ENCODE peak calls at places on chromosomes 11 and 22, in six cellular contexts. L is A549, M is HepG2, T is WTC11, Q is H1, R is K562. K is an unnamed sample.

GRCh38 chr11:129992161-129992944 is 10.3 kb downstream of the PRDM10 start:
- DNase-seq in L (peak), M (peak), T (peak), Q (peak), R (peak), K (peak)

GRCh38 chr22:39996732-39997131 is 2.0 kb downstream of the FAM83F start:
- DNase-seq in L (no peak), M (no peak), T (no peak), Q (no peak), R (no peak), K (peak)

GRCh38 chr11:134864233-134864967 is 452.4 kb upstream of the B3GAT1 start:
- DNase-seq in L (no peak), M (no peak), T (no peak), Q (no peak), R (no peak), K (no peak)

GRCh38 chr22:46079093-46079860 is 71.0 kb upstream of the PPARA start:
- DNase-seq in L (no peak), M (no peak), T (peak), Q (no peak), R (no peak), K (no peak)

GRCh38 chr11:117997436-117998200 is 11.4 kb downstream of the IL10RA start:
- DNase-seq in L (no peak), M (no peak), T (no peak), Q (no peak), R (no peak), K (no peak)

GRCh38 chr11:132078230-132078629 is 707.8 kb downstream of the NTM start:
- DNase-seq in L (no peak), M (no peak), T (no peak), Q (no peak), R (no peak), K (no peak)

GRCh38 chr11:13923716-13924650 is 38.5 kb upstream of the SPON1 start:
- DNase-seq in L (no peak), M (no peak), T (no peak), Q (no peak), R (no peak), K (peak)

GRCh38 chr11:2534131-2534956 is 89.5 kb downstream of the KCNQ1 start:
- DNase-seq in L (no peak), M (no peak), T (no peak), Q (peak), R (no peak), K (no peak)

GRCh38 chr22:22487869-22488597 is 20.5 kb downstream of the ZNF280B start:
- DNase-seq in L (no peak), M (no peak), T (no peak), Q (no peak), R (no peak), K (no peak)

GRCh38 chr22:20000246-20001081 is 16.2 kb downstream of the ARVCF start:
- DNase-seq in L (no peak), M (peak), T (no peak), Q (no peak), R (no peak), K (peak)

GRCh38 chr11:24509114-24509513 is 12.3 kb downstream of the LUZP2 start:
- DNase-seq in L (no peak), M (no peak), T (no peak), Q (no peak), R (no peak), K (peak)

GRCh38 chr11:35618497-35619029 is 303 bp downstream of the FJX1 start:
- DNase-seq in L (peak), M (no peak), T (no peak), Q (no peak), R (peak), K (no peak)

GRCh38 chr11:117366183-117366582 is 38.5 kb downstream of the CEP164 start:
- DNase-seq in L (no peak), M (no peak), T (no peak), Q (no peak), R (no peak), K (no peak)

GRCh38 chr11:62030071-62030684 is 62.7 kb upstream of the FTH1 start:
- DNase-seq in L (no peak), M (no peak), T (peak), Q (peak), R (no peak), K (no peak)

GRCh38 chr22:18013436-18013835 is 10.9 kb downstream of the MICAL3 start:
- DNase-seq in L (no peak), M (no peak), T (no peak), Q (no peak), R (no peak), K (no peak)

GRCh38 chr22:44365196-44365802 is 52.5 kb upstream of the SHISAL1 start:
- DNase-seq in L (no peak), M (no peak), T (no peak), Q (no peak), R (no peak), K (no peak)

GRCh38 chr11:68655406-68655805 is 28.9 kb upstream of the GAL start:
- DNase-seq in L (no peak), M (no peak), T (no peak), Q (no peak), R (no peak), K (no peak)

GRCh38 chr22:43878079-43878795 is 13.6 kb downstream of the PNPLA5 start:
- DNase-seq in L (no peak), M (no peak), T (peak), Q (no peak), R (no peak), K (no peak)

GRCh38 chr11:85540181-85540580 is 87.0 kb downstream of the DLG2 start:
- DNase-seq in L (no peak), M (no peak), T (no peak), Q (no peak), R (no peak), K (no peak)

GRCh38 chr11:124402326-124402922 is 3.6 kb upstream of the OR8B3 start:
- DNase-seq in L (peak), M (peak), T (peak), Q (peak), R (peak), K (peak)

GRCh38 chr11:34281256-34281655 is 76.6 kb downstream of the ABTB2 start:
- DNase-seq in L (no peak), M (no peak), T (no peak), Q (no peak), R (no peak), K (no peak)

GRCh38 chr11:27183672-27184457 is 143.2 kb downstream of the BBOX1 start:
- DNase-seq in L (peak), M (peak), T (peak), Q (no peak), R (peak), K (peak)

GRCh38 chr11:103618532-103618931 is 417.9 kb upstream of the DDI1 start:
- DNase-seq in L (no peak), M (no peak), T (no peak), Q (no peak), R (no peak), K (no peak)

GRCh38 chr11:47797633-47798032 is 30.5 kb upstream of the FNBP4 start:
- DNase-seq in L (no peak), M (no peak), T (no peak), Q (no peak), R (no peak), K (peak)

GRCh38 chr11:1817000-1817399 is 17.8 kb upstream of the SYT8 start:
- DNase-seq in L (no peak), M (no peak), T (no peak), Q (no peak), R (no peak), K (no peak)

GRCh38 chr11:2818503-2818902 is 67.1 kb downstream of the CDKN1C start:
- DNase-seq in L (no peak), M (no peak), T (no peak), Q (no peak), R (no peak), K (no peak)

DNA sequence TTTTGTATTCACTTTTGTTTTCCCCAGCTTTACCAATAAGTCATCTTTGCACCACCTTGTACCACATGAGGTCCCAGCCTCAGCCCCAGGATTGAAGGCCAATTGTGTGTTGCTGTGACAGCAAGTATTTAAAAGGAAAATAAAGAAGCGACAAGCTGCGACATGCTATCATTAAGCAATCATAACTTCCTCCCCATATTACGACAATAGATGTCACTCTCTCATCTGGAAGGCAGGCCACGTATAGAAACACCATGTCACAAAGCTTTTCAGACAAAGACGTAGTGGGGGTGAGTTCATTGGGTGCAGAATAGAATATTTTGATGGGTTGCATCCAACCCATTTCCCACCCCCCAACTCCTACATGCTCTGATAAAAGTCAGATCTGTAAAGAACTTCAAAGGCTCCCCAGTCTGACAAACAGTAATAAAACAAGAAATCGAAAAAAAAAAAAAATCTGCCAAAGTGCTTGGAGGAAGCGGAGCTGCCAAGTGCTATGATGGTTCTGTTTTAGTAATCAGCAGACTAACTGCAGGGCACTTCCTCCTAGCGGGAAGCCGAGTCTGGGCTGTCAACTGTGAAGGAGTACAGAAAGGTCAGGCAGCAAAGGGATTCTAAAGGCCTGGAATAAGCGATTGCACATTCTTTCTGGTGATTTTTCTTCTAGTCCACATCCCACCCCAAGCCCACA is 131.5 kb upstream of the UBASH3B start:
- DNase-seq in L (no peak), M (no peak), T (no peak), Q (peak), R (no peak), K (no peak)
- TF ChIP-seq JUN in L (no peak), M (no peak), T (no peak), Q (no peak), R (no peak), K (no peak)

DNA sequence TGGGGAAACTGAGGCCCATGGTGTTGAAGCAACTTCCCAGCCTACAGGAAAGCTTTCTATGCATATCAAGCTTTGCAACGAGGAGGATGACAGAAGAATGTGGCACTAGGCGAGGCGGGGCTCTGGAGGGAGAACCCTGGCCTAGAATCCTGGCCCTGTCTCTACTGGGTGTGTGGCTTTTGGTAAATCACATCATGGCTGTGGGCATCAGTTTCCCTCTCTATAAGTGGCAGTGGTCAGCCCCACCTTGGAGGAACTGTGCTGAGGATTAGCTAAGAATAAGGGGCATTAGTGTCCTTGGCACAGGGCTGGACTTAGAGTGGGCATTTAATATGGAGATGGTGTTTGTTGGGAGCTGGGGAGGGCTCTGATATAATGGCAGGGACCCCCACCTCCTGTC is 122.6 kb upstream of the CRYBB3 start:
- DNase-seq in L (no peak), M (no peak), T (no peak), Q (no peak), R (no peak), K (no peak)
- TF ChIP-seq JUN in L (no peak), M (no peak), T (no peak), Q (no peak), R (no peak), K (no peak)

GRCh38 chr11:126477526-126478275 is 122.2 kb downstream of the ST3GAL4 start:
- DNase-seq in L (no peak), M (no peak), T (no peak), Q (no peak), R (no peak), K (no peak)
- TF ChIP-seq JUN in L (no peak), M (no peak), T (no peak), Q (no peak), R (no peak), K (no peak)

DNA sequence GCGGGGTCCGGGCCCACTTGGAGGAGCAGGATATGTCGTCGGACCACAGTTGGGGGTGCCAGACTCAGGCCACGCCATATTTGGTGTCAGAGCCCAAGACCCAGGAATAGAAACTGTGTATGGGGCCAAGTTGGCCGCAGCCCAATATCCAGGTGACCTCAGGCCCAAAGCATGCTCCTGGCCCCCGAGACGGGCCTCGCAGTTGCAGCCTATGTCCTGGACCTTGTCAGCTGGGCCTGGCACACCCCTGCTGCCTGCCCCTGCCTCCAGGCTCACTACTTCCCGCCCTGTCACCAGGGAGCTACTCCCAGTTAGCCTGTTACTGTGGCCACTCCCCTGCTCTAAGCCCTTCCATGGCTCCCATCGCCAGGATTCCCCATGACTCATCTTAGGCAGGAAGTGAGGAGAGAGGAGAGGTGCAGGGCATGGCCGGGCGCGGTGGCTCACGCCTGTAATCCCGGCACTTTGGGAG is 23.1 kb downstream of the A4GALT start:
- DNase-seq in L (peak), M (peak), T (no peak), Q (no peak), R (no peak), K (peak)
- TF ChIP-seq JUN in L (no peak), M (no peak), T (no peak), Q (no peak), R (no peak), K (no peak)

GRCh38 chr11:8207080-8208000 is 38.5 kb upstream of the RIC3 start:
- DNase-seq in L (no peak), M (no peak), T (no peak), Q (no peak), R (no peak), K (no peak)
- TF ChIP-seq JUN in L (no peak), M (no peak), T (no peak), Q (no peak), R (no peak), K (no peak)

GRCh38 chr11:65778431-65778900 is 2.3 kb downstream of the AP5B1 start:
- DNase-seq in L (no peak), M (no peak), T (no peak), Q (no peak), R (no peak), K (no peak)
- TF ChIP-seq JUN in L (no peak), M (no peak), T (no peak), Q (no peak), R (no peak), K (no peak)

GRCh38 chr11:688681-689080 is 6.3 kb downstream of the DEAF1 start:
- DNase-seq in L (no peak), M (no peak), T (no peak), Q (no peak), R (no peak), K (no peak)

GRCh38 chr11:690738-691633 is 4.0 kb downstream of the DEAF1 start:
- DNase-seq in L (no peak), M (no peak), T (no peak), Q (no peak), R (peak), K (peak)

GRCh38 chr11:689630-690029 is 5.4 kb downstream of the DEAF1 start:
- DNase-seq in L (no peak), M (no peak), T (no peak), Q (no peak), R (no peak), K (peak)

GRCh38 chr11:687751-688150 is 7.3 kb downstream of the DEAF1 start:
- DNase-seq in L (no peak), M (no peak), T (no peak), Q (no peak), R (no peak), K (no peak)

GRCh38 chr11:686451-687243 is 8.4 kb downstream of the DEAF1 start:
- DNase-seq in L (no peak), M (no peak), T (no peak), Q (no peak), R (no peak), K (no peak)
- TF ChIP-seq JUN in L (no peak), M (no peak), T (no peak), Q (no peak), R (no peak), K (no peak)

DNA sequence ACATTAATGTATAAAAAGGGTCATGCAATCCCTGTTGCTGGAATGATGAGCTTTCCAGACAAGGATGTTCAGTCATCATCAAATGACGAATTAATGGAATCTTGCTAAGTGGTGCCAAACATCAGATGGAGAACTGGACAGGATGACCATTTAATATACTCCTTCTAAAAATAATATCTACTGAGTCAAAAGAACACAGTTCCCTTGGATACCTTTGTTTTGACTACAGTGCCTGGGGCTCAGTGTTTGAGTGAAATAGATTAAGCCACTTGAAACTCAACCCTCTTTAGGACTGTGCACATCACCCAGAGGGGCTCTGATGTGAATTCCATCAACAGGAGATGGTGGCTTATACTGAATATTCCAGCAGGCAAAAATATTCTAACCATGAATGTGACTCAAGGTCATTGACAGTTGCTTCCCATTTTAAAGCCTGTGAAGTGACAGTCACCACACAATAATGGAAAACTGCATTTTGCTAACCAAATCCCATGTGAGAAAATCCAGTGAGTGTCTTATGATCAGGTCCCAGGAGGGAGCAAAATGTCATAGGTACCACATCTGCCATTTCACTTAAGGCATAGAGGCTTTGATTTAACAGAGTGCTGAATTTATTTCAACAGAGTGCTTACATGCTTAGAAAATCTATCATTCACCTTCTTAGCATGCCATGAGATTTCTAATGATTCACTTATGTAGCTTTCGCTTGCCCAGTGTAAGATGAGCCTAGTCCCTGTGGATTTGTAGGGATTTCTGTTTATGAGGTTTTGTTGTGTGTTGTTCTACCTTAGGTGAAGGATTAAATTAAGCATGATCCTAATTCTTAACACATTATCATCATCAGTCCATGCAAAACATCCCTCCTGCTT is 41.3 kb upstream of the SLN start:
- DNase-seq in L (no peak), M (no peak), T (no peak), Q (no peak), R (no peak), K (no peak)
- TF ChIP-seq JUN in L (no peak), M (no peak), T (no peak), Q (no peak), R (no peak), K (no peak)

GRCh38 chr11:119842731-119843130 is 113.7 kb upstream of the NECTIN1 start:
- DNase-seq in L (no peak), M (no peak), T (no peak), Q (no peak), R (no peak), K (no peak)
- TF ChIP-seq JUN in L (no peak), M (no peak), T (no peak), Q (no peak), R (no peak), K (no peak)